ENCODE peak calls at places on chromosomes 12 and 14, in six cellular contexts. J, L, P, Z, X and V are unnamed samples.

GRCh38 chr14:26204362-26204953 is 393.4 kb downstream of the NOVA1 start:
- DNase-seq in Z (no peak), X (no peak), L (no peak), P (peak; percentile 24), J (no peak), V (peak; percentile 5)

GRCh38 chr12:69329669-69330428 is 18.3 kb upstream of the LYZ start:
- DNase-seq in P (no peak), J (no peak), Z (no peak), X (no peak), L (no peak), V (no peak)

GRCh38 chr12:115960-116915 is 49.7 kb downstream of the IQSEC3 start:
- DNase-seq in Z (no peak), L (no peak), P (no peak), X (no peak), J (no peak), V (no peak)

GRCh38 chr14:100898465-100898864 is 5.1 kb downstream of the RTL1 start:
- DNase-seq in Z (no peak), L (peak; percentile 48), J (peak; percentile 44), P (peak; percentile 12), X (peak; percentile 51), V (no peak)

GRCh38 chr12:113981876-113982275 is 15.8 kb upstream of the RBM19 start:
- DNase-seq in X (no peak), L (no peak), Z (no peak), J (no peak), P (no peak), V (no peak)

GRCh38 chr14:49972840-49973239 is 80.0 kb downstream of the ARF6 start:
- DNase-seq in P (peak; percentile 52), X (no peak), Z (peak; percentile 49), J (no peak), L (no peak), V (peak; percentile 24)

GRCh38 chr14:67820428-67820881 is 876 bp downstream of the RAD51B start:
- DNase-seq in L (no peak), X (no peak), P (no peak), Z (no peak), J (no peak), V (no peak)

GRCh38 chr14:51431033-51431709 is 191.1 kb downstream of the TMX1 start:
- DNase-seq in P (no peak), L (no peak), X (no peak), J (no peak), Z (no peak), V (no peak)

GRCh38 chr14:22484638-22485037 is 104.4 kb downstream of the DAD1 start:
- DNase-seq in X (no peak), L (no peak), P (no peak), Z (peak; percentile 58), J (no peak), V (no peak)

GRCh38 chr12:31524791-31525495 is 66.0 kb downstream of the DENND5B start:
- DNase-seq in Z (no peak), X (no peak), P (no peak), L (no peak), J (no peak), V (no peak)

GRCh38 chr12:30989754-30990153 is 63.2 kb downstream of the TSPAN11 start:
- DNase-seq in Z (peak; percentile 43), J (no peak), L (peak; percentile 65), P (peak; percentile 50), X (no peak), V (no peak)

GRCh38 chr14:19823765-19824164 is 20.2 kb downstream of the OR4N2 start:
- DNase-seq in J (no peak), P (no peak), L (no peak), X (no peak), Z (no peak), V (no peak)

DNA sequence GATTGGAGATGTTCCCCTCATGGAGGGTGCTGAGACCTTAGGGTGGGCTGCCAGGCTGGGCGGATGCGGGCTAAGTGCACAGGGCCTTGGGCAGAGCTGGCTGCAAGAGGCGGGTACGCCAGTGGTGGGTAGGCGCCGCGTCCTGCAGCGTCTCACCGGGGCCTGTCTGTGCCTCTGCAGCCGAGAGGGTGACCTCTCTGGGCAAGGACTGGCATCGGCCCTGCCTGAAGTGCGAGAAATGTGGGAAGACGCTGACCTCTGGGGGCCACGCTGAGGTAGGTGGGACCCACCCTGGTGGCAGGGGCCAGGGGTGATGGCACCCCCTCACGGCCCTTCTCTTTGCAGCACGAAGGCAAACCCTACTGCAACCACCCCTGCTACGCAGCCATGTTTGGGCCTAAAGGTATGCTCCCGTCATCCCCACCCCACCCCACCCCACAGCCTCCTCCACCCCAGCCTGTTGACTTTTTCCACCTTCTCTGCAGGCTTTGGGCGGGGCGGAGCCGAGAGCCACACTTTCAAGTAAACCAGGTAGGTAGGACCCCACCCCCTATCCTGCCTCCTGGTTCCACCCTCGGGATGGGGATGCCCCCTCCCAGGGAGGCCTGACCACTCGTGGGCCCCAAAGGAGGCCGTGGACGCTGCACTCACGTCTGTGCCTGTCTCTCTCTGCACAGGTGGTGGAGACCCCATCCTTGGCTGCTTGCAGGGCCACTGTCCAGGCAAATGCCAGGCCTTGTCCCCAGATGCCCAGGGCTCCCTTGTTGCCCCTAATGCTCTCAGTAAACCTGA is 1.5 kb downstream of the CRIP1 start:
- DNase-seq in P (no peak), L (no peak), X (no peak), Z (no peak), J (no peak), V (no peak)
- H3K4me3 ChIP-seq in P (no peak overlapping the region), L (no peak overlapping the region), X (no peak overlapping the region), Z (peak overlapping the region; percentile 58), J (peak overlapping the region; percentile 43), V (no peak overlapping the region)

GRCh38 chr14:35016568-35016967 is 29.5 kb upstream of the FAM177A1 start:
- DNase-seq in Z (no peak), J (no peak), X (no peak), L (no peak), P (no peak), V (no peak)
- H3K36me3 ChIP-seq in Z (peaks cover 30% of the 10 kb centered on the region), J (peaks cover 16% of the 10 kb centered on the region), X (peaks cover 14% of the 10 kb centered on the region), L (no peaks in the 10 kb centered on the region), P (peaks cover 3% of the 10 kb centered on the region), V (peaks cover 38% of the 10 kb centered on the region)

GRCh38 chr12:48932878-48933277 is 7.6 kb upstream of the FKBP11 start:
- DNase-seq in X (no peak), J (no peak), P (no peak), Z (no peak), L (no peak), V (no peak)

GRCh38 chr12:48933664-48934311 is 8.5 kb upstream of the FKBP11 start:
- DNase-seq in X (no peak), P (no peak), J (no peak), Z (no peak), L (no peak), V (no peak)

GRCh38 chr12:48936379-48936979 is 11.2 kb upstream of the FKBP11 start:
- DNase-seq in Z (peak; percentile 78), X (peak; percentile 82), J (peak; percentile 81), L (peak; percentile 91), P (peak; percentile 83), V (peak; percentile 67)

GRCh38 chr12:48937170-48937569 is 11.9 kb upstream of the FKBP11 start:
- DNase-seq in P (no peak), Z (peak; percentile 29), X (no peak), L (peak; percentile 46), J (no peak), V (no peak)

GRCh38 chr12:48934312-48934706 is 9.0 kb upstream of the FKBP11 start:
- DNase-seq in P (no peak), Z (peak; percentile 15), J (peak; percentile 44), L (no peak), X (no peak), V (no peak)
- TF ChIP-seq CTCF in P (no peak), Z (peak; percentile 48), J (no peak), L (no peak), X (no peak), V (peak; percentile 32)

GRCh38 chr14:24310387-24310665 is 386 bp downstream of the LTB4R2 start:
- DNase-seq in Z (no peak), L (no peak), X (no peak), P (no peak), J (no peak), V (no peak)
- H3K4me3 ChIP-seq in Z (no peak overlapping the region), L (peak overlapping the region; percentile 42), X (peak overlapping the region; percentile 18), P (peak overlapping the region; percentile 55), J (peak overlapping the region; percentile 53), V (peak overlapping the region; percentile 35)

GRCh38 chr12:57175428-57176138 is 28.2 kb upstream of the LRP1-AS start:
- DNase-seq in P (peak; percentile 90), Z (peak; percentile 65), J (peak; percentile 95), L (peak; percentile 88), X (peak; percentile 88), V (peak; percentile 44)

GRCh38 chr12:57177354-57177753 is 29.9 kb upstream of the LRP1-AS start:
- DNase-seq in J (no peak), P (no peak), Z (no peak), X (peak; percentile 79), L (no peak), V (no peak)

GRCh38 chr12:57178213-57178612 is 30.8 kb upstream of the LRP1-AS start:
- DNase-seq in X (peak; percentile 66), P (no peak), J (no peak), Z (no peak), L (no peak), V (no peak)

GRCh38 chr12:57176139-57176477 is 28.7 kb upstream of the LRP1-AS start:
- DNase-seq in X (no peak), L (no peak), Z (no peak), J (no peak), P (no peak), V (no peak)

DNA sequence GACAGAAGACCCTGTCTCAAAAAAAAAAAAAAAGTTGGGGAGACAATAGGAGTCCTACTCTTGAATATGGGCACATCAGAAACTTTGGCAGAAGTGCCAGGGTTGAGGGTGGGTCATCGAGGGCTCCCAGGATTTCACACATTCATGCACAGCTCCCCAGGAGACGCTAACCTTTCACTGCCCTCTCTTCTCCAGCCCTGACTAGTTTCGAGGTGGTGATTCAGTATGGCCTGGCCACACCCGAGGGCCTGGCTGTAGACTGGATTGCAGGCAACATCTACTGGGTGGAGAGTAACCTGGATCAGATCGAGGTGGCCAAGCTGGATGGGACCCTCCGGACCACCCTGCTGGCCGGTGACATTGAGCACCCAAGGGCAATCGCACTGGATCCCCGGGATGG is 29.4 kb upstream of the LRP1-AS start:
- DNase-seq in L (no peak), X (no peak), Z (no peak), P (no peak), J (no peak), V (no peak)
- H3K36me3 ChIP-seq in L (no peaks in the 10 kb centered on the region), X (no peaks in the 10 kb centered on the region), Z (peaks cover 8% of the 10 kb centered on the region), P (no peaks in the 10 kb centered on the region), J (peaks cover 53% of the 10 kb centered on the region), V (peaks cover 22% of the 10 kb centered on the region)